ENCODE peak calls at places on chromosomes 16 and 17, in six cellular contexts. L is neural progenitor cell; Y is cardiac muscle cell; R is PC-3; S is mammary epithelial cell; A is CD8-positive, alpha-beta T cell. E is an unnamed sample.
A peak's percentile ranks its signal among the peaks of the same experiment; 100 is the strongest.

GRCh38 chr16:2598723-2599122 is 60.9 kb downstream of the PDPK1 start:
- DNase-seq in Y (no peak), L (no peak), R (no peak), A (no peak), S (no peak), E (no peak)

GRCh38 chr16:83802559-83802958 is 5.2 kb upstream of the HSBP1 start:
- DNase-seq in A (no peak), L (no peak), Y (no peak), S (no peak), R (peak; percentile 32), E (no peak)

GRCh38 chr16:525520-526180 is 1.9 kb upstream of the CAPN15 start:
- DNase-seq in A (no peak), S (peak; percentile 93), R (peak; percentile 88), Y (no peak), L (no peak), E (no peak)

GRCh38 chr17:65314212-65314611 is 177.0 kb downstream of the RGS9 start:
- DNase-seq in R (no peak), L (no peak), Y (no peak), S (no peak), A (no peak), E (no peak)

GRCh38 chr17:39740357-39741111 is 2.8 kb downstream of the GRB7 start:
- DNase-seq in Y (no peak), S (peak; percentile 94), A (no peak), L (no peak), R (peak; percentile 82), E (no peak)

GRCh38 chr17:59370580-59371299 is 39.3 kb downstream of the YPEL2 start:
- DNase-seq in A (no peak), Y (no peak), S (no peak), L (peak; percentile 75), R (no peak), E (no peak)

GRCh38 chr17:50288306-50288705 is 14.0 kb downstream of the TMEM92 start:
- DNase-seq in Y (no peak), R (no peak), A (no peak), L (no peak), S (no peak), E (no peak)

GRCh38 chr16:8924214-8924613 is 39.5 kb downstream of the USP7 start:
- DNase-seq in L (no peak), Y (no peak), A (no peak), R (no peak), S (no peak), E (no peak)

GRCh38 chr16:47990676-47991075 is 165.1 kb downstream of the ABCC12 start:
- DNase-seq in L (no peak), S (no peak), R (no peak), Y (no peak), A (no peak), E (no peak)

GRCh38 chr17:5912927-5913565 is 157.1 kb upstream of the WSCD1 start:
- DNase-seq in A (no peak), Y (no peak), L (no peak), R (no peak), S (no peak), E (no peak)

GRCh38 chr17:49715717-49716279 is 8.0 kb upstream of the SLC35B1 start:
- DNase-seq in R (no peak), S (no peak), L (no peak), Y (no peak), A (no peak), E (no peak)

GRCh38 chr17:205176-205538 is 23.7 kb upstream of the DOC2B start:
- DNase-seq in S (no peak), L (no peak), R (no peak), A (no peak), Y (no peak), E (no peak)

GRCh38 chr16:56593573-56594291 is 4.4 kb downstream of the MT3 start:
- DNase-seq in Y (no peak), A (no peak), L (no peak), S (no peak), R (no peak), E (no peak)

GRCh38 chr16:24776486-24777220 is 47.2 kb downstream of the TNRC6A start:
- DNase-seq in A (no peak), S (no peak), L (no peak), Y (no peak), R (no peak), E (no peak)

GRCh38 chr16:9966569-9967157 is 215.6 kb downstream of the GRIN2A start:
- DNase-seq in R (peak; percentile 65), A (no peak), L (no peak), Y (no peak), S (peak; percentile 26), E (no peak)

GRCh38 chr16:83955218-83956130 is 2.4 kb downstream of the OSGIN1 start:
- DNase-seq in A (no peak), Y (no peak), S (no peak), L (no peak), R (no peak), E (no peak)

GRCh38 chr17:15231851-15232516 is 33.1 kb downstream of the PMP22 start:
- DNase-seq in A (no peak), R (no peak), L (no peak), S (no peak), Y (peak; percentile 13), E (no peak)

GRCh38 chr17:64073771-64074703 is 53.6 kb upstream of the ICAM2 start:
- DNase-seq in L (no peak), Y (no peak), S (no peak), R (no peak), A (no peak), E (no peak)

GRCh38 chr16:11290102-11290893 is 9.2 kb upstream of the PRM1 start:
- DNase-seq in A (no peak), L (no peak), Y (no peak), R (no peak), S (no peak), E (no peak)

GRCh38 chr17:40519089-40519775 is 17.8 kb upstream of the TNS4 start:
- DNase-seq in L (no peak), S (no peak), R (no peak), A (no peak), Y (no peak), E (no peak)

GRCh38 chr16:14364386-14365199 is 265.5 kb downstream of the PARN start:
- DNase-seq in S (no peak), L (peak; percentile 43), R (peak; percentile 85), A (no peak), Y (no peak), E (no peak)

GRCh38 chr17:38705803-38706624 is 941 bp downstream of the MLLT6 start:
- DNase-seq in A (no peak), S (peak; percentile 40), R (peak; percentile 24), Y (peak; percentile 43), L (peak; percentile 62), E (peak; percentile 30)

GRCh38 chr17:204427-205175 is 23.2 kb upstream of the DOC2B start:
- DNase-seq in L (no peak), Y (no peak), A (no peak), S (no peak), R (no peak), E (no peak)

GRCh38 chr17:9148908-9149536 is 127.7 kb downstream of the NTN1 start:
- DNase-seq in R (no peak), A (no peak), Y (no peak), L (no peak), S (no peak), E (no peak)

GRCh38 chr17:1762906-1763829 is 1.3 kb downstream of the SERPINF1 start:
- DNase-seq in L (peak; percentile 72), Y (no peak), S (no peak), A (no peak), R (no peak), E (peak; percentile 35)

GRCh38 chr16:51392651-51393187 is 241.6 kb upstream of the SALL1 start:
- DNase-seq in S (peak; percentile 33), A (no peak), Y (no peak), L (peak; percentile 37), R (no peak), E (no peak)

GRCh38 chr17:2262146-2262587 is 41.4 kb downstream of the SMG6 start:
- DNase-seq in L (no peak), A (no peak), S (peak; percentile 64), R (peak; percentile 70), Y (no peak), E (no peak)

DNA sequence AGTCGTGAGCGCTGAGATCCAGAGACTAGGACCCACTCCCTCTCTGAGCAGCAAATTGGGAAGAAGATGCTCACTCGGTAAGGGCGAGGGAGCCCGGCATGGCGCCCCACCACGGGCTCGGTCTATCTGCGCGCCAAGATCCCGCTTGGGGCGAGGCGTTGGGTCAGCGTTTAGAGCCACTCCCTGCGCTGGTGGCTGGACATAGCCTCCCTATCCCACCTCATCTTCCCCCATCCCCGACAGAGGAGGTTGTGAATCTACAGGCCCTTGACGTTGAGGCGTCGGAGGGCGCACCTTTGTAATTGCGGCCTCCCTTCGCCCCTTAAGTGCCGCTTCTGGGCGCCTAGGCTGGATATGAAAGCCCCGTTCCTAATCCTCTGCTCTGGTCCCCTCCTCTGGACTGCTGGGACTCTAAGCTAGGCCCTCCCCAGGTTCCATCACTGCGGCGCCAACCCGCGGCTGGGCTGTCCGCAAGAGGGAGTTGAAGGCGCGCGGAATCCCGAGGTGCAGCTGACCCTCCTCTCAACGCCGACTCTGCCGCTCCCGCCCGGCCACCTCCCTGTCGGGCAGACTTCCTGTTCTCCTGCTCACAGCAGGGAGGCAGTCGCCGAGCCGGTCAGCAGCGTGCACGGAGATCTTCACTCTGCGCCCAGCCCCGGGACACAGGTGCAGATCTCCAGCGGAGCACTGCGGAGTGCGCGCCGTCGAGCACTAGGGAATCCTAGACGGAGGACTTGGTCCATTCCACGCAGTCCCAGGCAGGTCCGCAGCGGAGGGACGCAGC is 16.1 kb upstream of the HOXB9 start:
- DNase-seq in Y (no peak), L (peak; percentile 48), A (no peak), S (no peak), R (no peak), E (no peak)
- H3K4me1 ChIP-seq in Y (no peaks in the 10 kb centered on the region), L (no peaks in the 10 kb centered on the region), A (peaks cover 16% of the 10 kb centered on the region), S (peaks cover 7% of the 10 kb centered on the region), R (peaks cover 8% of the 10 kb centered on the region), E (peaks cover 27% of the 10 kb centered on the region)

GRCh38 chr16:74465851-74466685 is 44.8 kb upstream of the CLEC18B start:
- DNase-seq in S (no peak), L (no peak), A (no peak), Y (no peak), R (no peak), E (no peak)
- H3K36me3 ChIP-seq in S (peaks cover 19% of the 10 kb centered on the region), L (no peaks in the 10 kb centered on the region), A (peaks cover 85% of the 10 kb centered on the region), Y (peaks cover 62% of the 10 kb centered on the region), R (peaks cover 16% of the 10 kb centered on the region), E (peaks cover 95% of the 10 kb centered on the region)

GRCh38 chr17:29145289-29146058 is 34.7 kb downstream of the MYO18A start:
- DNase-seq in R (peak; percentile 57), Y (peak; percentile 82), L (peak; percentile 77), A (peak; percentile 44), S (peak; percentile 57), E (peak; percentile 89)
- H3K4me1 ChIP-seq in R (peaks cover 21% of the 10 kb centered on the region), Y (peaks cover 65% of the 10 kb centered on the region), L (peaks cover 25% of the 10 kb centered on the region), A (peaks cover 44% of the 10 kb centered on the region), S (peaks cover 68% of the 10 kb centered on the region), E (peaks cover 52% of the 10 kb centered on the region)

DNA sequence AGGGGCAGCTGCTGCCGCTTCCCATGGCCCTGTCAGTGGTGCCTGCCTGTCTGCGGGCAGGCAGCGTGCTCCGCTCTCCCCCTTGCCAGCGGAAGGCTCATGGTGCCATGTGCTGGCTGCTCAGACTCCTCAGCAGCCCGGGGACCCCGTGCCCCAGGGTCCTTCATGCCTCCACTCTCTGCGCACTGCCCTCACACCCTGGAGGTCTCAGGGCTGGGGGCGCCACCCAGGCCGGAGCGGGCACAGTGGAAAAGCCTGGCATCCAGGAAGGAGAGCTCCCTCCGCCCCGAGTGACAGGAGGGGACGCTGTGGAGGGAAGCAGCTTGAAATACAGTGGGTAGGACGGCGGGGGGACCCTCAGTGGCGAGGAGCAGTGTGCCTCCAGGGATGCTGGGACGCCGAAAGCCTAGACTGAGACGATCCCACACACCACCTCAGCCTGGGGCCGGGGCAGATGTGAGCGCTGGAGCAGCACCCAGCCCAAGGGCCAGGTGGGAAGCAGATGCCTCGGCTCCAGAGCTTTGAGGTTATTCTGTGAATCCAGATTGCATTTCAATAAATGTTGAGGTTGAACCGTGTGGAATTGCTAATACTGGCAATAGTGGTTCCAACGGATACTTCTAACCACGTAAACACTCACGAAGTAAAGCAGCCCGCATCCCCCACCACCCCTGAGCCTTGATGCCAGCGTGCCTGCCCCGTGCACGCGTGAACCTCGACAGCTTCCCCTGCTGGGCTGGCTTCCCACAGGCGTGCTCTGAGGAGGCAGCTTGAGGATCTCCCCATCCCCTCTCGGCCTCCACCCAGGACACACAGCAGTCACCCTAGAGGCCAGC is 6.5 kb downstream of the TMEM204 start:
- DNase-seq in R (no peak), L (no peak), S (no peak), A (no peak), Y (no peak), E (no peak)
- H3K36me3 ChIP-seq in R (no peaks in the 10 kb centered on the region), L (no peaks in the 10 kb centered on the region), S (no peaks in the 10 kb centered on the region), A (peaks cover 45% of the 10 kb centered on the region), Y (no peaks in the 10 kb centered on the region), E (peaks cover 47% of the 10 kb centered on the region)